ENCODE peak calls at places on chromosomes 5 and 9, in five cellular contexts. K is IMR-90, G is HCT116, T is breast epithelium, R is endothelial cell of umbilical vein. Q is an unnamed sample.

GRCh38 chr5:102481044-102481715 is 17.6 kb downstream of the SLCO6A1 start:
- DNase-seq in K (no peak), G (no peak), T (no peak), R (no peak), Q (peak; percentile 1)

GRCh38 chr9:120396926-120397325 is 183.0 kb downstream of the CDK5RAP2 start:
- DNase-seq in K (no peak), G (no peak), R (no peak), T (no peak), Q (no peak)

GRCh38 chr5:103111458-103111857 is 8.5 kb downstream of the GIN1 start:
- DNase-seq in R (no peak), G (no peak), T (no peak), K (no peak), Q (no peak)

GRCh38 chr9:79623799-79624721 is 52.3 kb downstream of the TLE4 start:
- DNase-seq in K (no peak), G (no peak), T (no peak), R (peak; percentile 70), Q (no peak)

GRCh38 chr9:94881946-94882345 is 155.4 kb downstream of the AOPEP start:
- DNase-seq in R (no peak), T (no peak), K (no peak), G (no peak), Q (no peak)

GRCh38 chr9:116394070-116394469 is 240.5 kb downstream of the PAPPA start:
- DNase-seq in T (no peak), K (no peak), G (no peak), R (no peak), Q (no peak)

GRCh38 chr5:73096239-73096575 is 24.2 kb upstream of the TMEM171 start:
- DNase-seq in G (no peak), R (no peak), K (no peak), T (no peak), Q (no peak)

GRCh38 chr5:135576075-135576599 is 2.7 kb downstream of the CXCL14 start:
- DNase-seq in G (no peak), K (peak; percentile 33), R (no peak), T (no peak), Q (no peak)

GRCh38 chr5:85293139-85293785 is 908.6 kb upstream of the EDIL3 start:
- DNase-seq in K (peak; percentile 0), T (no peak), G (no peak), R (no peak), Q (no peak)

GRCh38 chr5:41087461-41087860 is 16.3 kb upstream of the MROH2B start:
- DNase-seq in T (no peak), G (no peak), R (no peak), K (peak; percentile 96), Q (no peak)

GRCh38 chr5:102955463-102955862 is 164.5 kb downstream of the GIN1 start:
- DNase-seq in R (peak; percentile 21), G (no peak), K (no peak), T (no peak), Q (no peak)

GRCh38 chr5:147835386-147835798 is 3.9 kb upstream of the SPINK1 start:
- DNase-seq in K (no peak), G (no peak), T (no peak), R (no peak), Q (no peak)

GRCh38 chr9:98819231-98819630 is 11.8 kb downstream of the GALNT12 start:
- DNase-seq in G (no peak), K (no peak), T (no peak), R (no peak), Q (no peak)

GRCh38 chr9:137709411-137710101 is 90.8 kb downstream of the EHMT1 start:
- DNase-seq in T (no peak), G (no peak), R (no peak), K (no peak), Q (no peak)

GRCh38 chr9:71929791-71930440 is 18.5 kb downstream of the C9orf85 start:
- DNase-seq in R (no peak), K (peak; percentile 20), G (no peak), T (no peak), Q (no peak)

GRCh38 chr5:80125962-80126480 is 90.9 kb downstream of the THBS4 start:
- DNase-seq in G (peak; percentile 29), R (no peak), K (peak; percentile 48), T (no peak), Q (peak; percentile 55)

GRCh38 chr5:167587768-167588167 is 703.7 kb upstream of the WWC1 start:
- DNase-seq in R (no peak), T (no peak), K (peak; percentile 22), G (peak; percentile 8), Q (no peak)

GRCh38 chr5:173953528-173954090 is 35.4 kb upstream of the C5orf47 start:
- DNase-seq in R (no peak), G (no peak), K (peak; percentile 87), T (no peak), Q (no peak)

GRCh38 chr9:96611302-96611701 is 8.3 kb downstream of the CDC14B start:
- DNase-seq in K (no peak), T (no peak), R (no peak), G (no peak), Q (no peak)

GRCh38 chr9:96612966-96613589 is 6.6 kb downstream of the CDC14B start:
- DNase-seq in R (no peak), G (no peak), T (no peak), K (no peak), Q (no peak)

GRCh38 chr9:96615421-96615820 is 4.2 kb downstream of the CDC14B start:
- DNase-seq in G (no peak), K (no peak), R (no peak), T (no peak), Q (no peak)

GRCh38 chr9:96609732-96610131 is 9.9 kb downstream of the CDC14B start:
- DNase-seq in G (no peak), K (no peak), R (no peak), T (no peak), Q (no peak)

DNA sequence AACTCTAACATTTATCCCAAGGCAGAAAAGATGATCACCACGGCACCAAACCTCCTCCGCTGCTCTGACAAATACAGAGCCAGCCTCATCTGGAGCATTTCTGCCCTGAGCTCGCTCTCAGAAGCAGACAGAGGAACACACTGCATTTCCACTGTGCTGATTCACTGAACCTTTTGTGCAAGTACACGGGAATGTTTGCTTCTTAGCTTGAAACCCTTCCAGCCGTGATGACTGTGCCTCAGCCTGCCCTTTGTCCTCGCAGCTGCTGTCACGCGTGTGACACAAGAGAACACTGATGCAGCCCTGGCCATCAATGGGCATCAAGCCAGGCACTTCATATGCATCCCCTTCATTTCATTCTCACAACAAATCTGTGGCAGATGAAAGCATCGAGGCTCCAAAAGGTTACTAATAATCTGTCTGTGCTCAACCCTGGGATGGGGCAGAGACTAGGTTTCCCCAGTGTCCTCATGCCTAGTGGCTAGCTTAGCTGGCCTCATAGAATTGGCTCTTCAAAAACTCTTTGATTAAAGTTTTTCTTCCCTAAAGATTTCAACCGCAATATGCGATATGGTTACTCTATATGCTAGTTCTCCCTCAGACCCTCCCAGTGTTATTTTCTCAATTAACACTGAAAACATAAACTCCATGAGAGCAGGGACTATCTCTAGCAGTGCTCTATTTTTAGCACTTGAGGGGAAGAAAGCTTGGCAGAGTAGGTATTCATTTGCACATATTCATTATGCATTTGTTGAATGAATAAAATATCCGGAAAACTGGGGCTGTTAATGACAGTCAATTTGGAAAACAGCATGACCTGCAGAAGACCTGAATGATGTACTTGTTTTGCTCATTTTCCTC is 7.3 kb downstream of the CDC14B start:
- DNase-seq in K (peak; percentile 96), T (no peak), G (no peak), R (no peak), Q (peak; percentile 61)
- H3K4me3 ChIP-seq in K (peak overlapping the region; percentile 0), T (peak overlapping the region; percentile 34), G (no peak overlapping the region), R (no peak overlapping the region), Q (no peak overlapping the region)

GRCh38 chr5:178074266-178074952 is 38.9 kb upstream of the N4BP3 start:
- DNase-seq in R (no peak), G (no peak), T (no peak), K (no peak), Q (no peak)
- H3K4me3 ChIP-seq in R (no peak overlapping the region), G (no peak overlapping the region), T (no peak overlapping the region), K (no peak overlapping the region), Q (no peak overlapping the region)

DNA sequence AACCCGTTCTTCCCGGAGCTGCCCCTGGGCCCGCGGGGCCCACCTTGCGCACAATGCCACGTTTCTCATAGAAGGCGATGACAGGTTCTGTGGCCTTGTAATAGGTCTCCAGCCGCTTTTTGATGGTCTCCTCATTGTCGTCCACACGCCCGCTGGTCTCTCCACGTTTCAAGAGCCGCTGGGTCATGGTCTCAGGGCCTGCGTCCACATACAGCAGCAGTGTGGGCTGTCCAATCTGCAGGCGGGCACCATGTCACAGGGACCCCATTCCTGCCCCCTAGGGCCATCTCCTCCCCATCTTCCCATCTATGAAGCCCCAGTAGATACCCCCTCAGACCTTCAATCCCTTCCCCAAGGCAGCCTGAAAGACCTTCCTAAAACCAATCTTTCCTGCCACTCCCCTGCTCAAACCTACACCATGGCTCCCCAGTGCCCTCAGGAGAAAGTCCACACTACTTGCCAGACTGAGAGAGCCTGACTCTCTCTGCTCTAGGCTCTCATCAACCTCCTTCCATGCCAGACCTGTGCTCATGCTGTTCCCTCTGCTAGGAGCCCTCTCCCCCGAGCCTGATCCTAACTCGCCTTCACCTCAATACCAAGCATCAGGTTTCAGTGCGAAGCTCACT is 9.1 kb downstream of the AK1 start:
- DNase-seq in R (no peak), K (no peak), G (no peak), T (no peak), Q (no peak)
- H3K4me3 ChIP-seq in R (no peak overlapping the region), K (no peak overlapping the region), G (no peak overlapping the region), T (no peak overlapping the region), Q (no peak overlapping the region)

DNA sequence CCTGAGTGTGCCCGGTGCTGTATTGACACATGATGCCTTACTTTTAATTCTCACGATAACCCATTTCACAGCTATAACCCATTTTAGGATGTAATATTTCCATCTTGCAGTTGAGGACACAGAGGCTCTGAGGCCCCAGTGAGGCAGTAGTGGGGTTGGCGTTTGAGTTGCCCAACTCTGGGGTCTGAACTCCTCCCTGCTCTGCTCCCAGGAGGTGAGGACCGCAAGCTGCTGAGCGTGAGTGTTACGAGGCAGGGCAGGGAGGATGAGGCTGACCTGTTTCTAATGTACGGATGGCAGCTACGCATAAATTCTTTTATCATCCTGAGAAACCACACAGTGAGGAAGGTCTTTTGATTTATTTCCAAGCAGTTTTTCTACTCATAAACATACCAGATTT is 11.4 kb downstream of the LRRC8A start:
- DNase-seq in T (no peak), R (no peak), G (no peak), K (no peak), Q (no peak)
- H3K4me3 ChIP-seq in T (peak overlapping the region; percentile 57), R (no peak overlapping the region), G (no peak overlapping the region), K (no peak overlapping the region), Q (no peak overlapping the region)